ENCODE peak calls at places on chromosomes 2 and 18, in ten cellular contexts. One of them, this sample, is unnamed.

GRCh38 chr2:27932396-27932795 is 41.9 kb downstream of the BABAM2 start:
- DNase-seq in glutamatergic neuron: no peak
- DNase-seq in psoas muscle: no peak
- DNase-seq in astrocyte of the cerebellum: no peak
- DNase-seq in thoracic aorta: no peak
- DNase-seq in fibroblast of pulmonary artery: peak
- DNase-seq in astrocyte of the spinal cord: peak
- DNase-seq in GM20000: no peak
- DNase-seq in OCI-LY7: no peak
- DNase-seq in endothelial cell: no peak
- DNase-seq in this sample: no peak

GRCh38 chr2:120236791-120237190 is 13.6 kb upstream of the TMEM185B start:
- DNase-seq in glutamatergic neuron: no peak
- DNase-seq in psoas muscle: no peak
- DNase-seq in astrocyte of the cerebellum: no peak
- DNase-seq in thoracic aorta: no peak
- DNase-seq in fibroblast of pulmonary artery: no peak
- DNase-seq in astrocyte of the spinal cord: no peak
- DNase-seq in GM20000: no peak
- DNase-seq in OCI-LY7: no peak
- DNase-seq in endothelial cell: no peak
- DNase-seq in this sample: peak

GRCh38 chr18:26429535-26429934 is 118.8 kb downstream of the KCTD1 start:
- DNase-seq in glutamatergic neuron: peak
- DNase-seq in psoas muscle: no peak
- DNase-seq in astrocyte of the cerebellum: peak
- DNase-seq in thoracic aorta: no peak
- DNase-seq in fibroblast of pulmonary artery: peak
- DNase-seq in astrocyte of the spinal cord: peak
- DNase-seq in GM20000: no peak
- DNase-seq in OCI-LY7: no peak
- DNase-seq in endothelial cell: no peak
- DNase-seq in this sample: no peak

GRCh38 chr2:204436267-204436666 is 109.0 kb upstream of the PARD3B start:
- DNase-seq in glutamatergic neuron: no peak
- DNase-seq in psoas muscle: no peak
- DNase-seq in astrocyte of the cerebellum: no peak
- DNase-seq in thoracic aorta: no peak
- DNase-seq in fibroblast of pulmonary artery: no peak
- DNase-seq in astrocyte of the spinal cord: no peak
- DNase-seq in GM20000: no peak
- DNase-seq in OCI-LY7: no peak
- DNase-seq in endothelial cell: no peak
- DNase-seq in this sample: no peak

GRCh38 chr18:70417847-70418246 is 129.0 kb downstream of the SOCS6 start:
- DNase-seq in glutamatergic neuron: no peak
- DNase-seq in psoas muscle: no peak
- DNase-seq in astrocyte of the cerebellum: no peak
- DNase-seq in thoracic aorta: no peak
- DNase-seq in fibroblast of pulmonary artery: no peak
- DNase-seq in astrocyte of the spinal cord: no peak
- DNase-seq in GM20000: no peak
- DNase-seq in OCI-LY7: no peak
- DNase-seq in endothelial cell: no peak
- DNase-seq in this sample: no peak

GRCh38 chr18:10524507-10525425 is 1.1 kb upstream of the NAPG start:
- DNase-seq in glutamatergic neuron: no peak
- DNase-seq in psoas muscle: no peak
- DNase-seq in astrocyte of the cerebellum: peak
- DNase-seq in thoracic aorta: no peak
- DNase-seq in fibroblast of pulmonary artery: no peak
- DNase-seq in astrocyte of the spinal cord: peak
- DNase-seq in GM20000: no peak
- DNase-seq in OCI-LY7: no peak
- DNase-seq in endothelial cell: no peak
- DNase-seq in this sample: no peak

GRCh38 chr18:59861963-59862819 is 37.6 kb upstream of the PMAIP1 start:
- DNase-seq in glutamatergic neuron: no peak
- DNase-seq in psoas muscle: no peak
- DNase-seq in astrocyte of the cerebellum: no peak
- DNase-seq in thoracic aorta: no peak
- DNase-seq in fibroblast of pulmonary artery: no peak
- DNase-seq in astrocyte of the spinal cord: no peak
- DNase-seq in GM20000: no peak
- DNase-seq in OCI-LY7: peak
- DNase-seq in endothelial cell: no peak
- DNase-seq in this sample: no peak

GRCh38 chr2:135168119-135168872 is 116.2 kb downstream of the RAB3GAP1 start:
- DNase-seq in glutamatergic neuron: peak
- DNase-seq in psoas muscle: no peak
- DNase-seq in astrocyte of the cerebellum: no peak
- DNase-seq in thoracic aorta: no peak
- DNase-seq in fibroblast of pulmonary artery: no peak
- DNase-seq in astrocyte of the spinal cord: no peak
- DNase-seq in GM20000: no peak
- DNase-seq in OCI-LY7: no peak
- DNase-seq in endothelial cell: no peak
- DNase-seq in this sample: no peak

GRCh38 chr2:1528273-1529064 is 115.2 kb downstream of the TPO start:
- DNase-seq in glutamatergic neuron: no peak
- DNase-seq in psoas muscle: no peak
- DNase-seq in astrocyte of the cerebellum: no peak
- DNase-seq in thoracic aorta: no peak
- DNase-seq in fibroblast of pulmonary artery: no peak
- DNase-seq in astrocyte of the spinal cord: no peak
- DNase-seq in GM20000: no peak
- DNase-seq in OCI-LY7: no peak
- DNase-seq in endothelial cell: no peak
- DNase-seq in this sample: no peak

GRCh38 chr2:58186501-58186900 is 54.6 kb downstream of the FANCL start:
- DNase-seq in glutamatergic neuron: no peak
- DNase-seq in psoas muscle: no peak
- DNase-seq in astrocyte of the cerebellum: no peak
- DNase-seq in thoracic aorta: no peak
- DNase-seq in fibroblast of pulmonary artery: no peak
- DNase-seq in astrocyte of the spinal cord: no peak
- DNase-seq in GM20000: no peak
- DNase-seq in OCI-LY7: no peak
- DNase-seq in endothelial cell: no peak
- DNase-seq in this sample: no peak

GRCh38 chr2:10407841-10408648 is 40.1 kb downstream of the ODC1 start:
- DNase-seq in glutamatergic neuron: no peak
- DNase-seq in psoas muscle: peak
- DNase-seq in astrocyte of the cerebellum: no peak
- DNase-seq in thoracic aorta: peak
- DNase-seq in fibroblast of pulmonary artery: peak
- DNase-seq in astrocyte of the spinal cord: peak
- DNase-seq in GM20000: peak
- DNase-seq in OCI-LY7: peak
- DNase-seq in endothelial cell: no peak
- DNase-seq in this sample: peak

GRCh38 chr2:120395686-120396518 is 50.0 kb downstream of the INHBB start:
- DNase-seq in glutamatergic neuron: no peak
- DNase-seq in psoas muscle: no peak
- DNase-seq in astrocyte of the cerebellum: no peak
- DNase-seq in thoracic aorta: no peak
- DNase-seq in fibroblast of pulmonary artery: no peak
- DNase-seq in astrocyte of the spinal cord: no peak
- DNase-seq in GM20000: no peak
- DNase-seq in OCI-LY7: no peak
- DNase-seq in endothelial cell: no peak
- DNase-seq in this sample: peak

GRCh38 chr2:16626497-16626896 is 39.1 kb downstream of the CYRIA start:
- DNase-seq in glutamatergic neuron: no peak
- DNase-seq in psoas muscle: peak
- DNase-seq in astrocyte of the cerebellum: peak
- DNase-seq in thoracic aorta: no peak
- DNase-seq in fibroblast of pulmonary artery: peak
- DNase-seq in astrocyte of the spinal cord: peak
- DNase-seq in GM20000: no peak
- DNase-seq in OCI-LY7: peak
- DNase-seq in endothelial cell: no peak
- DNase-seq in this sample: peak

GRCh38 chr2:125224830-125225229 is 1199.7 kb downstream of the CNTNAP5 start:
- DNase-seq in glutamatergic neuron: no peak
- DNase-seq in psoas muscle: no peak
- DNase-seq in astrocyte of the cerebellum: no peak
- DNase-seq in thoracic aorta: no peak
- DNase-seq in fibroblast of pulmonary artery: no peak
- DNase-seq in astrocyte of the spinal cord: no peak
- DNase-seq in GM20000: peak
- DNase-seq in OCI-LY7: no peak
- DNase-seq in endothelial cell: no peak
- DNase-seq in this sample: no peak

DNA sequence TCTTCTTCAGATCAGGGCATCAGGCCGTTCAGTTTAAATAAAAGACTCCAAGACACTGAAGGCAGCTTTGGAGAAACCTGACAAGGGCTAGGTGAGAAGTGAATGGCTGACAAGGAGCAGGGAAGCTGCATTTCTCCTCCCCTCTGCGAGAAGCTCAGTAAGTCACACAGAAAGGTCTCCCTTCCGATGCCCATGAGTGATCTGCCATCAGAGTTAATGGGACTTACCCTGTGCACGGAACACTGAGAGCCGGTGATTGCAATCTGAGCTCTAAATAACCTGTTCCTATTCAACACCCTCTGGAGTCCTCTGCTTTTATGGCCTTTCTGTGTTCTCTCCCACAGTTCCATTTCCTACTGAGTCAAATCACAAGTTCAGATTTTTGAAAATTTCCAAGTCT is 322.1 kb upstream of the MYT1L start:
- DNase-seq in glutamatergic neuron: no peak
- DNase-seq in psoas muscle: no peak
- DNase-seq in astrocyte of the cerebellum: no peak
- DNase-seq in thoracic aorta: no peak
- DNase-seq in fibroblast of pulmonary artery: no peak
- DNase-seq in astrocyte of the spinal cord: no peak
- DNase-seq in GM20000: no peak
- DNase-seq in OCI-LY7: no peak
- DNase-seq in endothelial cell: no peak
- DNase-seq in this sample: no peak
- TF ChIP-seq CTCF in glutamatergic neuron: no peak
- TF ChIP-seq CTCF in psoas muscle: no peak
- TF ChIP-seq CTCF in astrocyte of the cerebellum: no peak
- TF ChIP-seq CTCF in thoracic aorta: no peak
- TF ChIP-seq CTCF in fibroblast of pulmonary artery: no peak
- TF ChIP-seq CTCF in astrocyte of the spinal cord: no peak
- TF ChIP-seq CTCF in GM20000: no peak
- TF ChIP-seq CTCF in OCI-LY7: no peak
- TF ChIP-seq CTCF in endothelial cell: no peak
- TF ChIP-seq CTCF in this sample: no peak

GRCh38 chr2:235922851-235923250 is 245.3 kb downstream of the GBX2 start:
- DNase-seq in glutamatergic neuron: no peak
- DNase-seq in psoas muscle: no peak
- DNase-seq in astrocyte of the cerebellum: no peak
- DNase-seq in thoracic aorta: no peak
- DNase-seq in fibroblast of pulmonary artery: no peak
- DNase-seq in astrocyte of the spinal cord: no peak
- DNase-seq in GM20000: no peak
- DNase-seq in OCI-LY7: no peak
- DNase-seq in endothelial cell: no peak
- DNase-seq in this sample: peak
- TF ChIP-seq CTCF in glutamatergic neuron: no peak
- TF ChIP-seq CTCF in psoas muscle: no peak
- TF ChIP-seq CTCF in astrocyte of the cerebellum: no peak
- TF ChIP-seq CTCF in thoracic aorta: no peak
- TF ChIP-seq CTCF in fibroblast of pulmonary artery: no peak
- TF ChIP-seq CTCF in astrocyte of the spinal cord: no peak
- TF ChIP-seq CTCF in GM20000: no peak
- TF ChIP-seq CTCF in OCI-LY7: no peak
- TF ChIP-seq CTCF in endothelial cell: no peak
- TF ChIP-seq CTCF in this sample: no peak

DNA sequence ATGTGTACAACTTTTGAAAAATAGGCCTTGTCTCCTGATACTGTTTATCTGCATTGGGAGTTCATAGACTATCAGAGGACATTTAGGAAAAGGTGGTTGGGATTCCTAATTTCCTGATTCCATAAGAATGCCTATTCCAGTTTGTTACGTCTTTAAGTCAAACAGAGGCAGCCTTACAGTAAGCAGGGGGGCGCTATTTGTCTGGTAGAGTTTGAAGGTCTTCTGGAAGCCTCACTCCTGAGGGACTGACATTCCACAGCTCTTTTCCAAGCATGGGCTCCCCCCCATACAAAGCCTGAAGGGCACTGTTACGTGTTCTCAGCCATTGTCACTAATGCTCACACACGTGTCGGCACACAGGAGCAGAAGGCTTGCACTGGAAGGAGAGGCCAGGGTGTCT is 154.3 kb downstream of the PTGR3 start:
- DNase-seq in glutamatergic neuron: no peak
- DNase-seq in psoas muscle: no peak
- DNase-seq in astrocyte of the cerebellum: no peak
- DNase-seq in thoracic aorta: no peak
- DNase-seq in fibroblast of pulmonary artery: no peak
- DNase-seq in astrocyte of the spinal cord: no peak
- DNase-seq in GM20000: no peak
- DNase-seq in OCI-LY7: no peak
- DNase-seq in endothelial cell: no peak
- DNase-seq in this sample: no peak
- TF ChIP-seq CTCF in glutamatergic neuron: no peak
- TF ChIP-seq CTCF in psoas muscle: no peak
- TF ChIP-seq CTCF in astrocyte of the cerebellum: no peak
- TF ChIP-seq CTCF in thoracic aorta: no peak
- TF ChIP-seq CTCF in fibroblast of pulmonary artery: no peak
- TF ChIP-seq CTCF in astrocyte of the spinal cord: no peak
- TF ChIP-seq CTCF in GM20000: no peak
- TF ChIP-seq CTCF in OCI-LY7: no peak
- TF ChIP-seq CTCF in endothelial cell: no peak
- TF ChIP-seq CTCF in this sample: no peak

GRCh38 chr2:63053889-63054725 is 3.5 kb downstream of the OTX1 start:
- DNase-seq in glutamatergic neuron: peak
- DNase-seq in psoas muscle: peak
- DNase-seq in astrocyte of the cerebellum: no peak
- DNase-seq in thoracic aorta: no peak
- DNase-seq in fibroblast of pulmonary artery: no peak
- DNase-seq in astrocyte of the spinal cord: no peak
- DNase-seq in GM20000: peak
- DNase-seq in OCI-LY7: peak
- DNase-seq in endothelial cell: peak
- DNase-seq in this sample: no peak
- TF ChIP-seq CTCF in glutamatergic neuron: peak
- TF ChIP-seq CTCF in psoas muscle: no peak
- TF ChIP-seq CTCF in astrocyte of the cerebellum: peak
- TF ChIP-seq CTCF in thoracic aorta: no peak
- TF ChIP-seq CTCF in fibroblast of pulmonary artery: peak
- TF ChIP-seq CTCF in astrocyte of the spinal cord: peak
- TF ChIP-seq CTCF in GM20000: peak
- TF ChIP-seq CTCF in OCI-LY7: peak
- TF ChIP-seq CTCF in endothelial cell: peak
- TF ChIP-seq CTCF in this sample: no peak

DNA sequence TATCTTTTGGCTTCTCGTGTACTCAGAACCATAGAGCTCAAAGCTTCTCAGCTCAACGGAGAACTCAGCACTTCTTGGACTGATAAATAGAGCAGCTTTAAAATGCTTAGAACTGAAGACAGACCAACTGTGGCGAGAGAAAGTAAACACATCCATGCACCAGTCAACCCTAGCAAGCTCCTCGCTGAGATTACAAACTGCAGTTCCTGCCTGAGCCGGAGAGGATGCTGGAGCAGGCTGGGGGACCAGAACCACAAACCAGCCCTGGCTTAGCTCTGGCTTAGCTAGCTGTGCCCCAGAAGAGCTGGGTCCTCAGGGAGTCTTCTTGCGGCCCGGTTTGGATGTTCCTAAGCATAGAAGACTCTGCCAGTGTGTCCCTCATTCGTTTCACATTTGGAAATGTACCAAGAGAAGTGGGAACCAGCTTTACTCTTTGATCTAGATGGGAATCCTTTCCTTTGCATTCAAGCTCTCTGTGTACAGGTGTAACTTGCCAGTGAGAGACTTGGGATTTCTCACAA is 5.6 kb downstream of the PAX8 start:
- DNase-seq in glutamatergic neuron: peak
- DNase-seq in psoas muscle: no peak
- DNase-seq in astrocyte of the cerebellum: no peak
- DNase-seq in thoracic aorta: no peak
- DNase-seq in fibroblast of pulmonary artery: no peak
- DNase-seq in astrocyte of the spinal cord: peak
- DNase-seq in GM20000: no peak
- DNase-seq in OCI-LY7: peak
- DNase-seq in endothelial cell: peak
- DNase-seq in this sample: no peak
- TF ChIP-seq CTCF in glutamatergic neuron: peak
- TF ChIP-seq CTCF in psoas muscle: no peak
- TF ChIP-seq CTCF in astrocyte of the cerebellum: peak
- TF ChIP-seq CTCF in thoracic aorta: no peak
- TF ChIP-seq CTCF in fibroblast of pulmonary artery: peak
- TF ChIP-seq CTCF in astrocyte of the spinal cord: peak
- TF ChIP-seq CTCF in GM20000: no peak
- TF ChIP-seq CTCF in OCI-LY7: no peak
- TF ChIP-seq CTCF in endothelial cell: no peak
- TF ChIP-seq CTCF in this sample: no peak